ENCODE peak calls at places on chromosomes 1 and 21, in four cellular contexts. W is LHCN-M2, T is spleen, S is endodermal cell. D is an unnamed sample.
A peak's percentile ranks its signal among the peaks of the same experiment; 100 is the strongest.

GRCh38 chr1:8373547-8374270 is 55.8 kb downstream of the SLC45A1 start:
- DNase-seq in T (no peak), S (no peak), W (peak; percentile 84), D (peak; percentile 86)

GRCh38 chr1:228697209-228698016 is 37.9 kb upstream of the RHOU start:
- DNase-seq in T (no peak), S (no peak), W (peak; percentile 81), D (peak; percentile 72)

GRCh38 chr1:66350001-66350547 is 183.9 kb upstream of the SGIP1 start:
- DNase-seq in W (peak; percentile 71), T (peak; percentile 85), S (peak; percentile 77), D (peak; percentile 35)

GRCh38 chr1:59926381-59927243 is at the start of gene CYP2J2:
- DNase-seq in W (peak; percentile 8), S (peak; percentile 89), T (peak; percentile 82), D (peak; percentile 78)

GRCh38 chr1:229309074-229309473 is 33.8 kb downstream of the CCSAP start:
- DNase-seq in W (no peak), T (no peak), S (no peak), D (no peak)

GRCh38 chr1:5907966-5908365 is 84.3 kb downstream of the NPHP4 start:
- DNase-seq in T (peak; percentile 35), W (no peak), S (peak; percentile 37), D (no peak)

GRCh38 chr1:194062526-194062925 is 876.1 kb upstream of the B3GALT2 start:
- DNase-seq in S (no peak), W (no peak), T (no peak), D (peak; percentile 14)

GRCh38 chr1:81664341-81664740 is 136.4 kb upstream of the ADGRL2 start:
- DNase-seq in T (no peak), S (no peak), W (no peak), D (no peak)

GRCh38 chr1:230121950-230122349 is 54.9 kb downstream of the GALNT2 start:
- DNase-seq in S (no peak), W (no peak), T (no peak), D (no peak)

GRCh38 chr1:21368514-21369289 is 71.2 kb upstream of the NBPF3 start:
- DNase-seq in S (peak; percentile 94), T (peak; percentile 92), W (peak; percentile 74), D (peak; percentile 81)

GRCh38 chr1:109275706-109276345 is 7.1 kb downstream of the PSRC1 start:
- DNase-seq in W (peak; percentile 39), S (no peak), T (peak; percentile 72), D (no peak)

GRCh38 chr1:27864264-27864895 is 8.0 kb upstream of the THEMIS2 start:
- DNase-seq in T (no peak), S (no peak), W (no peak), D (no peak)

GRCh38 chr1:115782571-115783281 is 14.2 kb upstream of the CASQ2 start:
- DNase-seq in T (no peak), W (peak; percentile 99), S (peak; percentile 69), D (peak; percentile 97)

GRCh38 chr1:165857046-165857801 is 29.8 kb downstream of the UCK2 start:
- DNase-seq in T (no peak), S (no peak), W (peak; percentile 93), D (peak; percentile 83)

GRCh38 chr1:202656951-202657646 is 53.2 kb downstream of the SYT2 start:
- DNase-seq in W (peak; percentile 45), T (no peak), S (peak; percentile 96), D (peak; percentile 69)

GRCh38 chr1:164446020-164446419 is 113.0 kb upstream of the PBX1 start:
- DNase-seq in W (no peak), S (no peak), T (no peak), D (no peak)

GRCh38 chr1:92708368-92708950 is 76.4 kb downstream of the EVI5 start:
- DNase-seq in T (no peak), S (no peak), W (no peak), D (no peak)

GRCh38 chr21:31254131-31254530 is 89.9 kb downstream of the TIAM1 start:
- DNase-seq in T (no peak), S (no peak), W (no peak), D (no peak)

GRCh38 chr1:182426442-182427430 is 23.2 kb upstream of the RGSL1 start:
- DNase-seq in W (no peak), T (no peak), S (no peak), D (no peak)

GRCh38 chr1:6509603-6510291 is 18.3 kb upstream of the PLEKHG5 start:
- DNase-seq in T (no peak), S (no peak), W (no peak), D (no peak)